ENCODE peak calls at places on chromosomes 4 and X, in eight cellular contexts. D is GM12892, V is WTC11, K is fibroblast of lung, W is H9, L is AG10803, A is NCI-H2081, F is right atrium auricular region. T is an unnamed sample.

GRCh38 chr4:2469192-2469984 is 482 bp downstream of the RNF4 start:
- DNase-seq in A (peak), K (peak), D (peak), W (peak), F (no peak), L (peak), V (peak), T (peak)

GRCh38 chr4:27088491-27088890 is 227.8 kb downstream of the STIM2 start:
- DNase-seq in A (peak), K (no peak), L (no peak), D (no peak), F (no peak), W (no peak), V (no peak), T (no peak)

GRCh38 chrX:10769165-10769564 is 148.8 kb upstream of the MID1 start:
- DNase-seq in D (peak), L (peak), F (no peak), W (no peak), V (no peak), A (peak), K (peak), T (peak)

GRCh38 chr4:155473420-155474095 is 96.8 kb upstream of the MAP9 start:
- DNase-seq in F (no peak), L (no peak), V (no peak), K (no peak), D (no peak), W (no peak), A (no peak), T (no peak)

GRCh38 chr4:95118507-95118906 is 360.8 kb downstream of the BMPR1B start:
- DNase-seq in A (no peak), V (no peak), K (no peak), F (no peak), D (no peak), W (no peak), L (no peak), T (no peak)

GRCh38 chrX:86148024-86148511 is at the start of gene DACH2:
- DNase-seq in W (peak), K (peak), D (peak), A (peak), V (peak), L (peak), F (peak), T (peak)

GRCh38 chr4:3365326-3365725 is 72.5 kb downstream of the RGS12 start:
- DNase-seq in V (no peak), W (no peak), A (no peak), K (no peak), F (peak), L (no peak), D (no peak), T (no peak)

GRCh38 chr4:151408630-151409469 is at the start of gene FHIP1A:
- DNase-seq in V (peak), D (peak), K (peak), A (peak), F (peak), L (peak), W (peak), T (peak)

GRCh38 chr4:66606908-66607307 is 936.6 kb upstream of the EPHA5 start:
- DNase-seq in D (no peak), F (no peak), W (no peak), A (no peak), L (no peak), V (no peak), K (no peak), T (no peak)

GRCh38 chr4:95129708-95130343 is 372.1 kb downstream of the BMPR1B start:
- DNase-seq in D (no peak), F (peak), V (no peak), A (no peak), K (peak), W (no peak), L (peak), T (peak)

GRCh38 chr4:47771020-47771419 is 66.8 kb downstream of the CORIN start:
- DNase-seq in L (no peak), F (no peak), W (no peak), A (no peak), V (no peak), K (no peak), D (no peak), T (no peak)

GRCh38 chr4:73698217-73698616 is 42.2 kb upstream of the CXCL8 start:
- DNase-seq in W (no peak), V (no peak), A (no peak), F (no peak), D (no peak), K (peak), L (peak), T (no peak)

GRCh38 chr4:5710065-5710961 is 688 bp upstream of the EVC start:
- DNase-seq in W (no peak), F (no peak), K (peak), A (no peak), V (no peak), L (peak), D (no peak), T (peak)

GRCh38 chr4:38131371-38132139 is 171.4 kb downstream of the PTTG2 start:
- DNase-seq in K (peak), V (peak), A (no peak), W (peak), F (no peak), D (no peak), L (no peak), T (no peak)

GRCh38 chr4:7739077-7739917 is 200.4 kb downstream of the AFAP1 start:
- DNase-seq in L (no peak), W (no peak), V (no peak), F (no peak), A (no peak), D (no peak), K (no peak), T (no peak)

GRCh38 chrX:42519666-42520231 is 258.2 kb downstream of the PPP1R2C start:
- DNase-seq in V (no peak), L (peak), F (no peak), K (peak), W (no peak), A (no peak), D (no peak), T (peak)

GRCh38 chr4:86560447-86560846 is 33.7 kb upstream of the PTPN13 start:
- DNase-seq in W (no peak), D (no peak), V (no peak), L (no peak), A (no peak), F (no peak), K (no peak), T (no peak)

GRCh38 chr4:12861422-12861821 is 622.7 kb downstream of the RAB28 start:
- DNase-seq in A (no peak), D (no peak), K (no peak), W (no peak), V (no peak), F (no peak), L (no peak), T (no peak)

GRCh38 chr4:100651499-100652165 is 133.8 kb upstream of the EMCN start:
- DNase-seq in F (no peak), K (no peak), W (no peak), D (no peak), L (no peak), V (no peak), A (no peak), T (no peak)

GRCh38 chr4:79232555-79232954 is 93.3 kb downstream of the NAA11 start:
- DNase-seq in V (no peak), F (no peak), D (no peak), L (no peak), W (no peak), A (no peak), K (peak), T (no peak)

GRCh38 chr4:184330008-184330400 is 112.3 kb upstream of the ENPP6 start:
- DNase-seq in K (peak), F (peak), A (no peak), V (no peak), D (no peak), L (no peak), W (no peak), T (no peak)

GRCh38 chrX:10156199-10157031 is at the start of gene CLCN4:
- DNase-seq in A (peak), L (peak), V (peak), W (peak), K (peak), F (peak), D (no peak), T (no peak)

GRCh38 chrX:37468111-37468739 is 103.2 kb upstream of the LANCL3 start:
- DNase-seq in V (no peak), K (no peak), A (no peak), F (no peak), W (no peak), D (no peak), L (no peak), T (no peak)

GRCh38 chr4:163166041-163166579 is 580 bp downstream of the NAF1 start:
- DNase-seq in F (peak), W (peak), V (peak), L (peak), K (peak), D (peak), A (peak), T (peak)

GRCh38 chr4:122746485-122746965 is 14.0 kb downstream of the BBS12 start:
- DNase-seq in F (no peak), K (no peak), A (no peak), L (no peak), D (no peak), V (no peak), W (no peak), T (no peak)

GRCh38 chr4:150818661-150819060 is 196.4 kb downstream of the LRBA start:
- DNase-seq in L (peak), F (no peak), W (no peak), V (no peak), D (no peak), K (peak), A (no peak), T (peak)

GRCh38 chr4:110049951-110050925 is 137.6 kb downstream of the EGF start:
- DNase-seq in W (no peak), A (peak), F (no peak), D (peak), L (peak), V (peak), K (peak), T (peak)

GRCh38 chr4:9745782-9746181 is 35.7 kb upstream of the DRD5 start:
- DNase-seq in D (no peak), V (no peak), L (no peak), F (no peak), K (no peak), W (no peak), A (no peak), T (no peak)

GRCh38 chr4:11495818-11496217 is 67.1 kb upstream of the HS3ST1 start:
- DNase-seq in A (no peak), W (no peak), V (no peak), F (no peak), L (no peak), D (no peak), K (no peak), T (no peak)

GRCh38 chr4:24070117-24070516 is 180.3 kb upstream of the PPARGC1A start:
- DNase-seq in D (no peak), F (no peak), W (no peak), L (peak), K (peak), A (no peak), V (no peak), T (peak)

GRCh38 chrX:70292788-70293187 is 2.9 kb downstream of the KIF4A start:
- DNase-seq in A (no peak), K (no peak), L (peak), F (no peak), D (no peak), W (no peak), V (no peak), T (no peak)

GRCh38 chr4:32140636-32141035 is 1420.5 kb downstream of the PCDH7 start:
- DNase-seq in V (no peak), F (no peak), W (no peak), D (no peak), L (peak), K (peak), A (no peak), T (no peak)

T was measured in EL.